ENCODE peak calls at places on chromosomes 4 and X, in ten cellular contexts. One of them, this sample, is unnamed.

GRCh38 chr4:113504422-113504821 is 257.1 kb downstream of the CAMK2D start:
- DNase-seq in NCI-H748 treated with DMSO at 0.1 percent for 48 hours: peak; percentile 4
- DNase-seq in left colon: no peak
- DNase-seq in NCI-H69: no peak
- DNase-seq in HCEC 1CT: no peak
- DNase-seq in kidney tubule cell: no peak
- DNase-seq in renal cortical epithelial cell: no peak
- DNase-seq in smooth muscle cell of the brain vasculature: no peak
- DNase-seq in nucleus accumbens: no peak
- DNase-seq in brain microvascular endothelial cell: no peak
- DNase-seq in this sample: no peak

GRCh38 chrX:124325732-124326131 is 6.7 kb upstream of the TEX13D start:
- DNase-seq in NCI-H748 treated with DMSO at 0.1 percent for 48 hours: no peak
- DNase-seq in left colon: no peak
- DNase-seq in NCI-H69: no peak
- DNase-seq in HCEC 1CT: no peak
- DNase-seq in kidney tubule cell: no peak
- DNase-seq in renal cortical epithelial cell: no peak
- DNase-seq in smooth muscle cell of the brain vasculature: no peak
- DNase-seq in nucleus accumbens: no peak
- DNase-seq in brain microvascular endothelial cell: no peak
- DNase-seq in this sample: no peak

GRCh38 chrX:10010686-10011085 is 43.5 kb downstream of the CLDN34 start:
- DNase-seq in NCI-H748 treated with DMSO at 0.1 percent for 48 hours: no peak
- DNase-seq in left colon: no peak
- DNase-seq in NCI-H69: peak; percentile 18
- DNase-seq in HCEC 1CT: peak; percentile 85
- DNase-seq in kidney tubule cell: no peak
- DNase-seq in renal cortical epithelial cell: no peak
- DNase-seq in smooth muscle cell of the brain vasculature: no peak
- DNase-seq in nucleus accumbens: no peak
- DNase-seq in brain microvascular endothelial cell: no peak
- DNase-seq in this sample: peak; percentile 69

GRCh38 chr4:8368061-8368481 is 72.5 kb downstream of the ACOX3 start:
- DNase-seq in NCI-H748 treated with DMSO at 0.1 percent for 48 hours: no peak
- DNase-seq in left colon: no peak
- DNase-seq in NCI-H69: no peak
- DNase-seq in HCEC 1CT: no peak
- DNase-seq in kidney tubule cell: no peak
- DNase-seq in renal cortical epithelial cell: no peak
- DNase-seq in smooth muscle cell of the brain vasculature: no peak
- DNase-seq in nucleus accumbens: no peak
- DNase-seq in brain microvascular endothelial cell: no peak
- DNase-seq in this sample: no peak

GRCh38 chr4:146790515-146790914 is 151.8 kb downstream of the POU4F2 start:
- DNase-seq in NCI-H748 treated with DMSO at 0.1 percent for 48 hours: no peak
- DNase-seq in left colon: no peak
- DNase-seq in NCI-H69: no peak
- DNase-seq in HCEC 1CT: no peak
- DNase-seq in kidney tubule cell: peak; percentile 31
- DNase-seq in renal cortical epithelial cell: peak; percentile 3
- DNase-seq in smooth muscle cell of the brain vasculature: no peak
- DNase-seq in nucleus accumbens: no peak
- DNase-seq in brain microvascular endothelial cell: no peak
- DNase-seq in this sample: no peak

GRCh38 chr4:33494150-33494549 is 2750.2 kb downstream of the ARAP2 start:
- DNase-seq in NCI-H748 treated with DMSO at 0.1 percent for 48 hours: no peak
- DNase-seq in left colon: no peak
- DNase-seq in NCI-H69: no peak
- DNase-seq in HCEC 1CT: no peak
- DNase-seq in kidney tubule cell: peak; percentile 15
- DNase-seq in renal cortical epithelial cell: peak; percentile 18
- DNase-seq in smooth muscle cell of the brain vasculature: no peak
- DNase-seq in nucleus accumbens: no peak
- DNase-seq in brain microvascular endothelial cell: no peak
- DNase-seq in this sample: peak; percentile 44

GRCh38 chrX:109735241-109735744 is 2.2 kb upstream of the ACSL4 start:
- DNase-seq in NCI-H748 treated with DMSO at 0.1 percent for 48 hours: no peak
- DNase-seq in left colon: no peak
- DNase-seq in NCI-H69: no peak
- DNase-seq in HCEC 1CT: no peak
- DNase-seq in kidney tubule cell: no peak
- DNase-seq in renal cortical epithelial cell: no peak
- DNase-seq in smooth muscle cell of the brain vasculature: no peak
- DNase-seq in nucleus accumbens: no peak
- DNase-seq in brain microvascular endothelial cell: no peak
- DNase-seq in this sample: no peak

GRCh38 chrX:130173190-130173895 is 1.6 kb downstream of the RAB33A start:
- DNase-seq in NCI-H748 treated with DMSO at 0.1 percent for 48 hours: no peak
- DNase-seq in left colon: no peak
- DNase-seq in NCI-H69: no peak
- DNase-seq in HCEC 1CT: peak; percentile 74
- DNase-seq in kidney tubule cell: no peak
- DNase-seq in renal cortical epithelial cell: no peak
- DNase-seq in smooth muscle cell of the brain vasculature: no peak
- DNase-seq in nucleus accumbens: peak; percentile 10
- DNase-seq in brain microvascular endothelial cell: peak; percentile 72
- DNase-seq in this sample: peak; percentile 79

GRCh38 chr4:167359711-167360110 is 125.4 kb upstream of the SPOCK3 start:
- DNase-seq in NCI-H748 treated with DMSO at 0.1 percent for 48 hours: no peak
- DNase-seq in left colon: no peak
- DNase-seq in NCI-H69: no peak
- DNase-seq in HCEC 1CT: no peak
- DNase-seq in kidney tubule cell: no peak
- DNase-seq in renal cortical epithelial cell: no peak
- DNase-seq in smooth muscle cell of the brain vasculature: no peak
- DNase-seq in nucleus accumbens: no peak
- DNase-seq in brain microvascular endothelial cell: no peak
- DNase-seq in this sample: no peak

GRCh38 chr4:69800599-69800998 is 40.2 kb upstream of the SULT1B1 start:
- DNase-seq in NCI-H748 treated with DMSO at 0.1 percent for 48 hours: no peak
- DNase-seq in left colon: no peak
- DNase-seq in NCI-H69: no peak
- DNase-seq in HCEC 1CT: no peak
- DNase-seq in kidney tubule cell: peak; percentile 30
- DNase-seq in renal cortical epithelial cell: no peak
- DNase-seq in smooth muscle cell of the brain vasculature: no peak
- DNase-seq in nucleus accumbens: no peak
- DNase-seq in brain microvascular endothelial cell: peak; percentile 44
- DNase-seq in this sample: peak; percentile 64

GRCh38 chrX:116009348-116009747 is 161.2 kb upstream of the AGTR2 start:
- DNase-seq in NCI-H748 treated with DMSO at 0.1 percent for 48 hours: no peak
- DNase-seq in left colon: no peak
- DNase-seq in NCI-H69: no peak
- DNase-seq in HCEC 1CT: no peak
- DNase-seq in kidney tubule cell: no peak
- DNase-seq in renal cortical epithelial cell: no peak
- DNase-seq in smooth muscle cell of the brain vasculature: no peak
- DNase-seq in nucleus accumbens: no peak
- DNase-seq in brain microvascular endothelial cell: no peak
- DNase-seq in this sample: no peak

GRCh38 chr4:10083861-10084641 is 32.5 kb downstream of the WDR1 start:
- DNase-seq in NCI-H748 treated with DMSO at 0.1 percent for 48 hours: no peak
- DNase-seq in left colon: no peak
- DNase-seq in NCI-H69: no peak
- DNase-seq in HCEC 1CT: no peak
- DNase-seq in kidney tubule cell: no peak
- DNase-seq in renal cortical epithelial cell: no peak
- DNase-seq in smooth muscle cell of the brain vasculature: no peak
- DNase-seq in nucleus accumbens: no peak
- DNase-seq in brain microvascular endothelial cell: no peak
- DNase-seq in this sample: no peak

GRCh38 chrX:107716816-107717700 is 58.5 kb downstream of the TSC22D3 start:
- DNase-seq in NCI-H748 treated with DMSO at 0.1 percent for 48 hours: no peak
- DNase-seq in left colon: peak; percentile 82
- DNase-seq in NCI-H69: peak; percentile 55
- DNase-seq in HCEC 1CT: peak; percentile 78
- DNase-seq in kidney tubule cell: peak; percentile 76
- DNase-seq in renal cortical epithelial cell: peak; percentile 75
- DNase-seq in smooth muscle cell of the brain vasculature: no peak
- DNase-seq in nucleus accumbens: peak; percentile 56
- DNase-seq in brain microvascular endothelial cell: peak; percentile 90
- DNase-seq in this sample: peak; percentile 91

GRCh38 chr4:146450524-146450923 is 71.2 kb downstream of the SLC10A7 start:
- DNase-seq in NCI-H748 treated with DMSO at 0.1 percent for 48 hours: no peak
- DNase-seq in left colon: no peak
- DNase-seq in NCI-H69: no peak
- DNase-seq in HCEC 1CT: no peak
- DNase-seq in kidney tubule cell: no peak
- DNase-seq in renal cortical epithelial cell: no peak
- DNase-seq in smooth muscle cell of the brain vasculature: no peak
- DNase-seq in nucleus accumbens: no peak
- DNase-seq in brain microvascular endothelial cell: no peak
- DNase-seq in this sample: peak; percentile 6

GRCh38 chrX:18714910-18715309 is 7.5 kb downstream of the PPEF1 start:
- DNase-seq in NCI-H748 treated with DMSO at 0.1 percent for 48 hours: no peak
- DNase-seq in left colon: no peak
- DNase-seq in NCI-H69: no peak
- DNase-seq in HCEC 1CT: no peak
- DNase-seq in kidney tubule cell: no peak
- DNase-seq in renal cortical epithelial cell: no peak
- DNase-seq in smooth muscle cell of the brain vasculature: no peak
- DNase-seq in nucleus accumbens: no peak
- DNase-seq in brain microvascular endothelial cell: no peak
- DNase-seq in this sample: no peak

GRCh38 chr4:8594097-8595038 is 1.8 kb downstream of the CPZ start:
- DNase-seq in NCI-H748 treated with DMSO at 0.1 percent for 48 hours: no peak
- DNase-seq in left colon: peak; percentile 47
- DNase-seq in NCI-H69: peak; percentile 71
- DNase-seq in HCEC 1CT: peak; percentile 32
- DNase-seq in kidney tubule cell: peak; percentile 70
- DNase-seq in renal cortical epithelial cell: peak; percentile 62
- DNase-seq in smooth muscle cell of the brain vasculature: peak; percentile 51
- DNase-seq in nucleus accumbens: peak; percentile 15
- DNase-seq in brain microvascular endothelial cell: peak; percentile 65
- DNase-seq in this sample: peak; percentile 54

GRCh38 chr4:138078751-138079150 is 163.4 kb downstream of the SLC7A11 start:
- DNase-seq in NCI-H748 treated with DMSO at 0.1 percent for 48 hours: no peak
- DNase-seq in left colon: no peak
- DNase-seq in NCI-H69: no peak
- DNase-seq in HCEC 1CT: no peak
- DNase-seq in kidney tubule cell: no peak
- DNase-seq in renal cortical epithelial cell: no peak
- DNase-seq in smooth muscle cell of the brain vasculature: no peak
- DNase-seq in nucleus accumbens: no peak
- DNase-seq in brain microvascular endothelial cell: no peak
- DNase-seq in this sample: no peak

GRCh38 chrX:7948483-7948882 is 21.3 kb upstream of the PNPLA4 start:
- DNase-seq in NCI-H748 treated with DMSO at 0.1 percent for 48 hours: no peak
- DNase-seq in left colon: no peak
- DNase-seq in NCI-H69: no peak
- DNase-seq in HCEC 1CT: no peak
- DNase-seq in kidney tubule cell: no peak
- DNase-seq in renal cortical epithelial cell: no peak
- DNase-seq in smooth muscle cell of the brain vasculature: no peak
- DNase-seq in nucleus accumbens: no peak
- DNase-seq in brain microvascular endothelial cell: no peak
- DNase-seq in this sample: no peak

GRCh38 chrX:14802943-14803710 is 69.7 kb downstream of the FANCB start:
- DNase-seq in NCI-H748 treated with DMSO at 0.1 percent for 48 hours: no peak
- DNase-seq in left colon: no peak
- DNase-seq in NCI-H69: no peak
- DNase-seq in HCEC 1CT: no peak
- DNase-seq in kidney tubule cell: no peak
- DNase-seq in renal cortical epithelial cell: no peak
- DNase-seq in smooth muscle cell of the brain vasculature: no peak
- DNase-seq in nucleus accumbens: no peak
- DNase-seq in brain microvascular endothelial cell: no peak
- DNase-seq in this sample: peak; percentile 8

GRCh38 chr4:159735281-159736207 is 632.7 kb downstream of the RAPGEF2 start:
- DNase-seq in NCI-H748 treated with DMSO at 0.1 percent for 48 hours: no peak
- DNase-seq in left colon: no peak
- DNase-seq in NCI-H69: peak; percentile 62
- DNase-seq in HCEC 1CT: no peak
- DNase-seq in kidney tubule cell: no peak
- DNase-seq in renal cortical epithelial cell: no peak
- DNase-seq in smooth muscle cell of the brain vasculature: no peak
- DNase-seq in nucleus accumbens: no peak
- DNase-seq in brain microvascular endothelial cell: no peak
- DNase-seq in this sample: no peak

GRCh38 chr4:17562157-17562556 is 14.8 kb upstream of the LAP3 start:
- DNase-seq in NCI-H748 treated with DMSO at 0.1 percent for 48 hours: no peak
- DNase-seq in left colon: no peak
- DNase-seq in NCI-H69: peak; percentile 9
- DNase-seq in HCEC 1CT: no peak
- DNase-seq in kidney tubule cell: no peak
- DNase-seq in renal cortical epithelial cell: no peak
- DNase-seq in smooth muscle cell of the brain vasculature: no peak
- DNase-seq in nucleus accumbens: peak; percentile 10
- DNase-seq in brain microvascular endothelial cell: no peak
- DNase-seq in this sample: no peak

GRCh38 chrX:9141496-9141895 is 107.6 kb upstream of the FAM9B start:
- DNase-seq in NCI-H748 treated with DMSO at 0.1 percent for 48 hours: no peak
- DNase-seq in left colon: no peak
- DNase-seq in NCI-H69: peak; percentile 12
- DNase-seq in HCEC 1CT: no peak
- DNase-seq in kidney tubule cell: peak; percentile 72
- DNase-seq in renal cortical epithelial cell: peak; percentile 73
- DNase-seq in smooth muscle cell of the brain vasculature: no peak
- DNase-seq in nucleus accumbens: no peak
- DNase-seq in brain microvascular endothelial cell: peak; percentile 65
- DNase-seq in this sample: peak; percentile 79

GRCh38 chr4:181661090-181661489 is 582.1 kb upstream of the TENM3 start:
- DNase-seq in NCI-H748 treated with DMSO at 0.1 percent for 48 hours: no peak
- DNase-seq in left colon: no peak
- DNase-seq in NCI-H69: no peak
- DNase-seq in HCEC 1CT: peak; percentile 80
- DNase-seq in kidney tubule cell: peak; percentile 37
- DNase-seq in renal cortical epithelial cell: no peak
- DNase-seq in smooth muscle cell of the brain vasculature: no peak
- DNase-seq in nucleus accumbens: no peak
- DNase-seq in brain microvascular endothelial cell: peak; percentile 59
- DNase-seq in this sample: peak; percentile 90

GRCh38 chr4:142088906-142089305 is 452.5 kb downstream of the IL15 start:
- DNase-seq in NCI-H748 treated with DMSO at 0.1 percent for 48 hours: no peak
- DNase-seq in left colon: no peak
- DNase-seq in NCI-H69: no peak
- DNase-seq in HCEC 1CT: no peak
- DNase-seq in kidney tubule cell: no peak
- DNase-seq in renal cortical epithelial cell: peak; percentile 49
- DNase-seq in smooth muscle cell of the brain vasculature: no peak
- DNase-seq in nucleus accumbens: no peak
- DNase-seq in brain microvascular endothelial cell: peak; percentile 42
- DNase-seq in this sample: peak; percentile 69

GRCh38 chrX:136523770-136524169 is 8.2 kb upstream of the VGLL1 start:
- DNase-seq in NCI-H748 treated with DMSO at 0.1 percent for 48 hours: no peak
- DNase-seq in left colon: no peak
- DNase-seq in NCI-H69: peak; percentile 7
- DNase-seq in HCEC 1CT: no peak
- DNase-seq in kidney tubule cell: no peak
- DNase-seq in renal cortical epithelial cell: no peak
- DNase-seq in smooth muscle cell of the brain vasculature: no peak
- DNase-seq in nucleus accumbens: no peak
- DNase-seq in brain microvascular endothelial cell: no peak
- DNase-seq in this sample: no peak

GRCh38 chr4:114867291-114867690 is 246.1 kb downstream of the NDST4 start:
- DNase-seq in NCI-H748 treated with DMSO at 0.1 percent for 48 hours: no peak
- DNase-seq in left colon: no peak
- DNase-seq in NCI-H69: no peak
- DNase-seq in HCEC 1CT: no peak
- DNase-seq in kidney tubule cell: no peak
- DNase-seq in renal cortical epithelial cell: no peak
- DNase-seq in smooth muscle cell of the brain vasculature: no peak
- DNase-seq in nucleus accumbens: no peak
- DNase-seq in brain microvascular endothelial cell: no peak
- DNase-seq in this sample: no peak